ENCODE peak calls at places on chromosomes 7 and 10, in six cellular contexts. I, Z, S, P, M and A are unnamed samples.
A peak's percentile ranks its signal among the peaks of the same experiment; 100 is the strongest.

GRCh38 chr7:962401-963081 is 8.1 kb upstream of the ADAP1 start:
- DNase-seq in Z (no peak), I (peak; percentile 9), S (no peak), P (peak; percentile 16), M (peak; percentile 1), A (no peak)

GRCh38 chr7:3432916-3433315 is 131.9 kb downstream of the SDK1 start:
- DNase-seq in S (no peak), Z (peak; percentile 38), M (no peak), P (no peak), I (no peak), A (no peak)

GRCh38 chr10:71584902-71585578 is 134.5 kb downstream of the C10orf105 start:
- DNase-seq in S (no peak), Z (peak; percentile 24), M (no peak), I (no peak), P (no peak), A (no peak)

GRCh38 chr7:142385528-142386340 is 127.9 kb upstream of the PRSS58 start:
- DNase-seq in I (peak; percentile 51), Z (peak; percentile 62), P (peak; percentile 39), S (peak; percentile 59), M (peak; percentile 54), A (peak; percentile 21)

GRCh38 chr10:78713659-78714058 is 355.1 kb upstream of the ZMIZ1 start:
- DNase-seq in S (no peak), Z (no peak), P (no peak), I (no peak), M (no peak), A (no peak)

GRCh38 chr10:5876181-5876768 is 13.4 kb downstream of the ANKRD16 start:
- DNase-seq in Z (peak; percentile 93), M (no peak), I (peak; percentile 22), S (no peak), P (no peak), A (no peak)

GRCh38 chr7:151376218-151376902 is 33.5 kb downstream of the WDR86 start:
- DNase-seq in P (no peak), M (no peak), S (no peak), Z (no peak), I (no peak), A (no peak)

GRCh38 chr10:521844-522243 is 167.6 kb downstream of the DIP2C start:
- DNase-seq in P (peak; percentile 51), Z (no peak), I (peak; percentile 54), M (peak; percentile 54), S (no peak), A (no peak)

GRCh38 chr10:28922127-28922526 is 244.8 kb downstream of the BAMBI start:
- DNase-seq in M (no peak), I (no peak), Z (peak; percentile 84), P (no peak), S (no peak), A (no peak)

GRCh38 chr7:33043875-33044718 is 18.5 kb downstream of the NT5C3A start:
- DNase-seq in I (no peak), Z (no peak), P (no peak), S (no peak), M (no peak), A (no peak)

GRCh38 chr7:21916176-21916575 is 29.5 kb downstream of the CDCA7L start:
- DNase-seq in I (no peak), P (no peak), M (no peak), Z (no peak), S (no peak), A (no peak)

GRCh38 chr10:3503299-3503698 is 281.7 kb downstream of the KLF6 start:
- DNase-seq in I (no peak), P (no peak), M (no peak), Z (no peak), S (no peak), A (no peak)

GRCh38 chr10:102599565-102600327 is 44.5 kb upstream of the TRIM8 start:
- DNase-seq in S (peak; percentile 28), P (peak; percentile 43), M (no peak), I (no peak), Z (no peak), A (no peak)

GRCh38 chr10:62626817-62627216 is 177.7 kb upstream of the ADO start:
- DNase-seq in P (no peak), Z (peak; percentile 65), M (no peak), S (no peak), I (no peak), A (no peak)

GRCh38 chr7:43905954-43906326 is 456 bp downstream of the URGCP start:
- DNase-seq in Z (peak; percentile 55), I (peak; percentile 52), S (peak; percentile 62), M (peak; percentile 53), P (peak; percentile 48), A (peak; percentile 38)

GRCh38 chr7:2148189-2148588 is 84.6 kb downstream of the MAD1L1 start:
- DNase-seq in S (no peak), I (no peak), Z (no peak), P (no peak), M (peak; percentile 24), A (no peak)

GRCh38 chr7:78542551-78542950 is 744.0 kb downstream of the PHTF2 start:
- DNase-seq in S (no peak), M (no peak), I (no peak), P (no peak), Z (no peak), A (no peak)

GRCh38 chr7:155210386-155210785 is 87.3 kb upstream of the INSIG1 start:
- DNase-seq in M (no peak), Z (no peak), P (no peak), I (no peak), S (no peak), A (no peak)

GRCh38 chr7:84144480-84144879 is 50.1 kb downstream of the SEMA3A start:
- DNase-seq in I (no peak), Z (no peak), P (no peak), M (no peak), S (no peak), A (no peak)

GRCh38 chr7:84144935-84145334 is 49.7 kb downstream of the SEMA3A start:
- DNase-seq in P (no peak), M (no peak), Z (no peak), I (no peak), S (no peak), A (no peak)

GRCh38 chr7:84149573-84149972 is 45.0 kb downstream of the SEMA3A start:
- DNase-seq in Z (no peak), I (no peak), P (no peak), M (no peak), S (no peak), A (no peak)

GRCh38 chr7:84142726-84143125 is 51.9 kb downstream of the SEMA3A start:
- DNase-seq in P (no peak), M (no peak), Z (no peak), S (no peak), I (no peak), A (no peak)

DNA sequence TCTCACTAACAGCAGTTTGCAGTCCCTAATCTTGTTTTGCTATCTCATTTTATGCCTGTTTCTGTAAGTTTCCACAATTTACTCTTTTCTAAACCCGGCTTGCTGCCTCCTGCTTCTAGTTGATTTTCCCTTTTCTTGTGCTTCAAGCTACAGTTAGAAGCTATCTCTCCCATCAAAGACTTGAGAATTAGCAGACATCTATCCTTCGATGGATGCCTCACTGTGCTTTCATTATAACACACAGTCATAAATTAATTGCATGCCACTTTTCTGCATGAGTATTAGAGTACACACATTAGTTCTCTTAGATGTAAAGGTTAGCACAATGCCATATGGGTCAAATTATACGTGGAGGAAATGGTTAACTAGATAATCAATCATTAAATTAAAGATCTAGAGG is 48.7 kb downstream of the SEMA3A start:
- DNase-seq in P (no peak), S (no peak), Z (no peak), I (no peak), M (no peak), A (no peak)
- H3K4me3 ChIP-seq in P (no peak overlapping the region), S (no peak overlapping the region), Z (no peak overlapping the region), I (peak overlapping the region; percentile 24), M (no peak overlapping the region), A (no peak overlapping the region)

DNA sequence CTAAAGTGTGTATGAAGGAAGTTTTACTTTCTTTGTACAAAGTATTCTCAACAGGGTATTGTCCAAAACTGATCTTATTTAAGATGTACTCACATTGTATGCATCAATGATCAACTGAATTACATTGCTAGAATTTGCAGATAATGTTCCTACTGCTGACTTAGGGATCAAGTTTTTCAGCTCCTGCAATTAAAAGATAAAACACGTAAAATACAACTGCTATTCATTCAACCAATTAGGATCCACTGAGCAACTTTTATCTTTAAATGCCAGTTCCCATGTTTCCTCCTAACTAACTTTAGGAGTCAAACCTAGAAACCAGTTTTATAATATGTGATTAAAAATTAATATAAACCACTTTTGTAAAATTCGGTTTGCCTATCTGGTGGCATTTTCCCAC is 35.9 kb downstream of the ITGB1 start:
- DNase-seq in Z (no peak), M (no peak), S (no peak), P (no peak), I (no peak), A (no peak)
- H3K36me3 ChIP-seq in Z (peaks cover 9% of the 10 kb centered on the region), M (peaks cover 37% of the 10 kb centered on the region), S (peaks cover 72% of the 10 kb centered on the region), P (peaks cover 50% of the 10 kb centered on the region), I (peaks cover 23% of the 10 kb centered on the region), A (peaks cover 15% of the 10 kb centered on the region)

DNA sequence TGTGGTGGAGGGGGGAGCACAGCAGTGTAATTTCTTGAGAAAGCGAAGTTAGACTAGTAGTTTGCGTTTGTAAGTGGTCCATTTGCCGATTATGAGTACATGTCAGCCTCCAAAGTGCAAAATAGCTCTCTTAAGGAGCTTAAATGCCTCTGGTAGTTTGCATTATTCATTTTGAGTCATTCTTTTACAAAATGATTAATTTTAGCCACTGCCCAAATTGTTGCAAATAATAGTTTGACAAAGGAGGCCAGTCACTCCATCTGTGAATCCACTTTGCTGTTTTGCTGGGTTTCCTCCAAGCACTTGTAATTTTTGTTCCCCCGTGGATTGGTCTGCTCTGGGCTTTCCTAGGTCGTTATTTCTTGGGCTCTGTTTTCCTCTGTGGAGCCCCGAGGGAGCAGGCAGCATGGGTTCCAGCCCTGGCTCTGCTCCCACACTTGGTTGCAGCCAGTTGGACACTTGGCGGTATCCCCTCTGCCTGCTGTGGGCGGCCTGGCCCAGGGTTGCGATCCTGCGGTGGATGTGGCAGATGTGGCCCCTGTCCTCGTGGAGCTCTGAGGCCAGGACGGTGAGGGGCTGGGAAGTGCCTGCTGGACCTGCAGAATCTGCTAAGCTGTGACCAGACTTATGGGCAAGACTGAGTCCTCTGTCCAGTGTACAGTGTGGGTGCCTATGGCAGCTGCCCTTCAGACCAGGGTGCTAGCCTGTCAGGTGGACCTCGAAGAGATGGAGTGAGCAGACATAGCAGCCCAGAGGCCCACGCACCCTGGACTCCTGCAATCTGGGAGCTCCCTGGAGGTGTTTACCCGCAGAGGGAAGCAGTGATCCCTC is 129.1 kb upstream of the BTBD16 start:
- DNase-seq in Z (peak; percentile 76), S (no peak), I (peak; percentile 39), M (no peak), P (peak; percentile 76), A (no peak)
- H3K4me3 ChIP-seq in Z (no peak overlapping the region), S (no peak overlapping the region), I (no peak overlapping the region), M (no peak overlapping the region), P (no peak overlapping the region), A (no peak overlapping the region)

DNA sequence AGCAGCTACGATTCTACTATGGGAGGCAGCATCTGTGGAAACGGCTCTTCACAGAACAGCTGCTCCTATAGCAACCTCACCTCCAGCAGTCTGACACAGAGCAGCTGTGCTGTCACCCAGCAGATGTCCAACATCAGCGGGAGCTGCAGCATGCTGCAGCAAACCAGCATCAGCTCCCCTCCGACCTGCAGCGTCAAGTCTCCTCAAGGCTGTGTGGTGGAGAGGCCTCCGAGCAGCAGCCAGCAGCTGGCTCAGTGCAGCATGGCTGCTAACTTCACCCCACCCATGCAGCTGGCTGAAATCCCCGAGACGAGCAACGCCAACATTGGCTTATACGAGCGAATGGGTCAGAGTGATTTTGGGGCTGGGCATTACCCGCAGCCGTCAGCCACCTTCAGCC is 81.6 kb upstream of the SAMD8 start:
- DNase-seq in S (no peak), Z (no peak), I (no peak), M (no peak), P (peak; percentile 74), A (no peak)
- H3K36me3 ChIP-seq in S (peaks cover 40% of the 10 kb centered on the region), Z (peaks cover 4% of the 10 kb centered on the region), I (peaks cover 4% of the 10 kb centered on the region), M (peaks cover 6% of the 10 kb centered on the region), P (peaks cover 4% of the 10 kb centered on the region), A (peaks cover 11% of the 10 kb centered on the region)

GRCh38 chr7:27134392-27134791 is 3.8 kb upstream of the HOXA4 start:
- DNase-seq in S (no peak), Z (peak; percentile 95), P (no peak), I (no peak), M (no peak), A (no peak)
- H3K4me3 ChIP-seq in S (no peak overlapping the region), Z (no peak overlapping the region), P (no peak overlapping the region), I (no peak overlapping the region), M (no peak overlapping the region), A (no peak overlapping the region)